ENCODE peak calls at places on chromosomes 13 and 19, in eight cellular contexts. One of them, this sample, is unnamed.

GRCh38 chr13:105346141-105346766 is 1189.2 kb downstream of the EFNB2 start:
- DNase-seq in OCI-LY7: no peak
- DNase-seq in transverse colon: no peak
- DNase-seq in heart right ventricle: no peak
- DNase-seq in pancreas: no peak
- DNase-seq in PC-3: peak
- DNase-seq in cardiac muscle cell: no peak
- DNase-seq in CD8-positive, alpha-beta T cell: no peak
- DNase-seq in this sample: no peak

GRCh38 chr13:44207476-44207875 is 166.1 kb upstream of the SERP2 start:
- DNase-seq in OCI-LY7: no peak
- DNase-seq in transverse colon: no peak
- DNase-seq in heart right ventricle: no peak
- DNase-seq in pancreas: no peak
- DNase-seq in PC-3: peak
- DNase-seq in cardiac muscle cell: no peak
- DNase-seq in CD8-positive, alpha-beta T cell: no peak
- DNase-seq in this sample: no peak

GRCh38 chr13:36031490-36031889 is 99.7 kb downstream of the DCLK1 start:
- DNase-seq in OCI-LY7: no peak
- DNase-seq in transverse colon: no peak
- DNase-seq in heart right ventricle: no peak
- DNase-seq in pancreas: no peak
- DNase-seq in PC-3: no peak
- DNase-seq in cardiac muscle cell: no peak
- DNase-seq in CD8-positive, alpha-beta T cell: no peak
- DNase-seq in this sample: no peak

GRCh38 chr13:76019421-76020044 is 383.4 kb downstream of the LMO7 start:
- DNase-seq in OCI-LY7: peak
- DNase-seq in transverse colon: no peak
- DNase-seq in heart right ventricle: peak
- DNase-seq in pancreas: no peak
- DNase-seq in PC-3: peak
- DNase-seq in cardiac muscle cell: peak
- DNase-seq in CD8-positive, alpha-beta T cell: no peak
- DNase-seq in this sample: peak

GRCh38 chr19:12194827-12195500 is 32.1 kb downstream of the ZNF136 start:
- DNase-seq in OCI-LY7: no peak
- DNase-seq in transverse colon: peak
- DNase-seq in heart right ventricle: peak
- DNase-seq in pancreas: peak
- DNase-seq in PC-3: no peak
- DNase-seq in cardiac muscle cell: no peak
- DNase-seq in CD8-positive, alpha-beta T cell: peak
- DNase-seq in this sample: peak

GRCh38 chr13:113932060-113932459 is 41.8 kb downstream of the C13orf46 start:
- DNase-seq in OCI-LY7: no peak
- DNase-seq in transverse colon: no peak
- DNase-seq in heart right ventricle: no peak
- DNase-seq in pancreas: no peak
- DNase-seq in PC-3: no peak
- DNase-seq in cardiac muscle cell: no peak
- DNase-seq in CD8-positive, alpha-beta T cell: no peak
- DNase-seq in this sample: no peak

GRCh38 chr19:49017666-49018351 is 918 bp upstream of the LHB start:
- DNase-seq in OCI-LY7: peak
- DNase-seq in transverse colon: peak
- DNase-seq in heart right ventricle: peak
- DNase-seq in pancreas: peak
- DNase-seq in PC-3: peak
- DNase-seq in cardiac muscle cell: peak
- DNase-seq in CD8-positive, alpha-beta T cell: peak
- DNase-seq in this sample: peak

GRCh38 chr19:46606019-46606418 is 4.9 kb downstream of the CALM3 start:
- DNase-seq in OCI-LY7: no peak
- DNase-seq in transverse colon: peak
- DNase-seq in heart right ventricle: no peak
- DNase-seq in pancreas: no peak
- DNase-seq in PC-3: no peak
- DNase-seq in cardiac muscle cell: no peak
- DNase-seq in CD8-positive, alpha-beta T cell: no peak
- DNase-seq in this sample: no peak

GRCh38 chr13:110376120-110376519 is 69.0 kb downstream of the COL4A2 start:
- DNase-seq in OCI-LY7: no peak
- DNase-seq in transverse colon: no peak
- DNase-seq in heart right ventricle: no peak
- DNase-seq in pancreas: no peak
- DNase-seq in PC-3: no peak
- DNase-seq in cardiac muscle cell: peak
- DNase-seq in CD8-positive, alpha-beta T cell: no peak
- DNase-seq in this sample: no peak

GRCh38 chr13:48097793-48098192 is 2.9 kb upstream of the MED4 start:
- DNase-seq in OCI-LY7: no peak
- DNase-seq in transverse colon: no peak
- DNase-seq in heart right ventricle: no peak
- DNase-seq in pancreas: no peak
- DNase-seq in PC-3: no peak
- DNase-seq in cardiac muscle cell: no peak
- DNase-seq in CD8-positive, alpha-beta T cell: no peak
- DNase-seq in this sample: no peak

GRCh38 chr13:85508683-85509329 is 290.4 kb downstream of the SLITRK6 start:
- DNase-seq in OCI-LY7: no peak
- DNase-seq in transverse colon: no peak
- DNase-seq in heart right ventricle: no peak
- DNase-seq in pancreas: no peak
- DNase-seq in PC-3: no peak
- DNase-seq in cardiac muscle cell: peak
- DNase-seq in CD8-positive, alpha-beta T cell: no peak
- DNase-seq in this sample: no peak

GRCh38 chr13:101523732-101524131 is 71.3 kb downstream of the ITGBL1 start:
- DNase-seq in OCI-LY7: no peak
- DNase-seq in transverse colon: no peak
- DNase-seq in heart right ventricle: no peak
- DNase-seq in pancreas: no peak
- DNase-seq in PC-3: peak
- DNase-seq in cardiac muscle cell: no peak
- DNase-seq in CD8-positive, alpha-beta T cell: no peak
- DNase-seq in this sample: peak

GRCh38 chr19:23075031-23075733 is 41.6 kb upstream of the ZNF730 start:
- DNase-seq in OCI-LY7: peak
- DNase-seq in transverse colon: peak
- DNase-seq in heart right ventricle: peak
- DNase-seq in pancreas: peak
- DNase-seq in PC-3: peak
- DNase-seq in cardiac muscle cell: peak
- DNase-seq in CD8-positive, alpha-beta T cell: no peak
- DNase-seq in this sample: no peak

GRCh38 chr19:439167-439900 is 21.5 kb downstream of the SHC2 start:
- DNase-seq in OCI-LY7: no peak
- DNase-seq in transverse colon: no peak
- DNase-seq in heart right ventricle: no peak
- DNase-seq in pancreas: no peak
- DNase-seq in PC-3: no peak
- DNase-seq in cardiac muscle cell: no peak
- DNase-seq in CD8-positive, alpha-beta T cell: no peak
- DNase-seq in this sample: no peak

GRCh38 chr19:15280048-15280725 is 47.9 kb upstream of the EPHX3 start:
- DNase-seq in OCI-LY7: no peak
- DNase-seq in transverse colon: no peak
- DNase-seq in heart right ventricle: peak
- DNase-seq in pancreas: no peak
- DNase-seq in PC-3: peak
- DNase-seq in cardiac muscle cell: no peak
- DNase-seq in CD8-positive, alpha-beta T cell: no peak
- DNase-seq in this sample: no peak

DNA sequence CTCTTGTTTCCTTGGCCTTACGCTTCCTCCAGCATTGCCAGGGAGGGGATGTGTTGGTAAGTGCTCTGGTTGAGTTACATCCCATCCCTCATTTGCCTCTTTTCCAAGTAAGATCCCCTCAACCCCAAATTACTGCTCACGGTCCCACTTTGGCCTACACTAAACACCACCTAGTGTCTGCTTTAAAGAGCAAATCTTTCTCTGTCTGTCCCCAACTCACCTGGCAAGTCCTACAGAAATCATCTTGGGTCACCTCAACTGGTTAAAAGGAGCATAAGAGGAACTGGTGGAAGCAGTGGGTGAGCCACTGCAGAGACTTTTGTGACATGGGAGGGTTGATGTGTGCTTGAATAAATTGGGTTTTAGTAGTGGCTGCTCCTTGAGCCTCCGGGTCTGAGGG is 55.2 kb upstream of the SERPINE3 start:
- DNase-seq in OCI-LY7: peak
- DNase-seq in transverse colon: no peak
- DNase-seq in heart right ventricle: no peak
- DNase-seq in pancreas: no peak
- DNase-seq in PC-3: no peak
- DNase-seq in cardiac muscle cell: no peak
- DNase-seq in CD8-positive, alpha-beta T cell: no peak
- DNase-seq in this sample: no peak
- TF ChIP-seq CTCF in OCI-LY7: peak
- TF ChIP-seq CTCF in transverse colon: no peak
- TF ChIP-seq CTCF in heart right ventricle: no peak
- TF ChIP-seq CTCF in pancreas: no peak
- TF ChIP-seq CTCF in PC-3: no peak
- TF ChIP-seq CTCF in cardiac muscle cell: no peak
- TF ChIP-seq CTCF in CD8-positive, alpha-beta T cell: no peak
- TF ChIP-seq CTCF in this sample: no peak

GRCh38 chr19:32532233-32532632 is 48.8 kb upstream of the PDCD5 start:
- DNase-seq in OCI-LY7: no peak
- DNase-seq in transverse colon: no peak
- DNase-seq in heart right ventricle: no peak
- DNase-seq in pancreas: no peak
- DNase-seq in PC-3: no peak
- DNase-seq in cardiac muscle cell: no peak
- DNase-seq in CD8-positive, alpha-beta T cell: no peak
- DNase-seq in this sample: no peak

GRCh38 chr19:32530773-32531172 is 50.2 kb upstream of the PDCD5 start:
- DNase-seq in OCI-LY7: no peak
- DNase-seq in transverse colon: no peak
- DNase-seq in heart right ventricle: no peak
- DNase-seq in pancreas: no peak
- DNase-seq in PC-3: no peak
- DNase-seq in cardiac muscle cell: no peak
- DNase-seq in CD8-positive, alpha-beta T cell: no peak
- DNase-seq in this sample: no peak

GRCh38 chr19:32522967-32523366 is 58.0 kb upstream of the PDCD5 start:
- DNase-seq in OCI-LY7: no peak
- DNase-seq in transverse colon: no peak
- DNase-seq in heart right ventricle: no peak
- DNase-seq in pancreas: no peak
- DNase-seq in PC-3: no peak
- DNase-seq in cardiac muscle cell: no peak
- DNase-seq in CD8-positive, alpha-beta T cell: no peak
- DNase-seq in this sample: no peak

DNA sequence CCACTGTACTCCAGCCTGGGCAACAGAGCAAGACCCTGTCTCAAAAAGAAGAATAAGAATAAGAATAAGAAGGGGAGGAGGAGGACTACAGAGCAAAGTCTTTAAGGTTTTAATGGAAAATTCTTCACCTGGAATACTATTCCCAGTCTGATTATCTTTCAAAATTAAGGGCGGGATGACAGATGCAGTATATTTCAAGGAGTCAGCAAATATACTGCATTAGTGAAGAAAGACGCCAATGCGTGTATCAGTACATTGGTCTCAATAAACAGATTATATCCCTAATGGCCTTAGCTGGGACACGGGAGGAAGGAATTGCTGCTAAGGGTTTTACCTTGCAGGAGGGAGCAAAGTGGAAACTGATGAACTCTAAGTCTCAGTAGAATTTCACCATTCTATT is 54.1 kb upstream of the PDCD5 start:
- DNase-seq in OCI-LY7: no peak
- DNase-seq in transverse colon: no peak
- DNase-seq in heart right ventricle: no peak
- DNase-seq in pancreas: no peak
- DNase-seq in PC-3: no peak
- DNase-seq in cardiac muscle cell: no peak
- DNase-seq in CD8-positive, alpha-beta T cell: no peak
- DNase-seq in this sample: no peak
- H3K27ac ChIP-seq in OCI-LY7: no peak
- H3K27ac ChIP-seq in transverse colon: no peak
- H3K27ac ChIP-seq in heart right ventricle: no peak
- H3K27ac ChIP-seq in pancreas: no peak
- H3K27ac ChIP-seq in PC-3: no peak
- H3K27ac ChIP-seq in cardiac muscle cell: no peak
- H3K27ac ChIP-seq in CD8-positive, alpha-beta T cell: no peak
- H3K27ac ChIP-seq in this sample: no peak

DNA sequence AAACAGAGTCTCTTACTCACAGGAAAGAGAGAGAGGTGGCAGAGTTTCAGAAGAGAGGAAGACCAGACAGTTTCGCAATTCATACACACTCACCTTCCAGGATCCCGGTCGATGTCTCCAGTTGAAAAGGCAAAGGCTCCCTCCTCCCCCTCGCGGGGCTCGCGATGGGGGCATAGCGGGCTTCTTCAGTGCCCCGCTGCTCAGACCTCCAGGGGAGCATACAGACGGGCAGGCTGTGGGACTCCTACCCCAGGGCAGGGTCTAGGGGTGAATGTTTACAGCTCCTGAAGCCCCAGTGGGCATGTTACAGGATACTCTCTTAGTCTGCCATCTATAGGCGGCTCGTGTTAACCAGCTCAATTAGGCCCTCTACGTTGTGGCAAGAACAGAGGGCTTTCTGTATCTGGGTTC is 139.2 kb downstream of the SLITRK5 start:
- DNase-seq in OCI-LY7: peak
- DNase-seq in transverse colon: no peak
- DNase-seq in heart right ventricle: no peak
- DNase-seq in pancreas: no peak
- DNase-seq in PC-3: peak
- DNase-seq in cardiac muscle cell: peak
- DNase-seq in CD8-positive, alpha-beta T cell: no peak
- DNase-seq in this sample: no peak
- TF ChIP-seq CTCF in OCI-LY7: peak
- TF ChIP-seq CTCF in transverse colon: no peak
- TF ChIP-seq CTCF in heart right ventricle: no peak
- TF ChIP-seq CTCF in pancreas: no peak
- TF ChIP-seq CTCF in PC-3: peak
- TF ChIP-seq CTCF in cardiac muscle cell: no peak
- TF ChIP-seq CTCF in CD8-positive, alpha-beta T cell: no peak
- TF ChIP-seq CTCF in this sample: no peak

DNA sequence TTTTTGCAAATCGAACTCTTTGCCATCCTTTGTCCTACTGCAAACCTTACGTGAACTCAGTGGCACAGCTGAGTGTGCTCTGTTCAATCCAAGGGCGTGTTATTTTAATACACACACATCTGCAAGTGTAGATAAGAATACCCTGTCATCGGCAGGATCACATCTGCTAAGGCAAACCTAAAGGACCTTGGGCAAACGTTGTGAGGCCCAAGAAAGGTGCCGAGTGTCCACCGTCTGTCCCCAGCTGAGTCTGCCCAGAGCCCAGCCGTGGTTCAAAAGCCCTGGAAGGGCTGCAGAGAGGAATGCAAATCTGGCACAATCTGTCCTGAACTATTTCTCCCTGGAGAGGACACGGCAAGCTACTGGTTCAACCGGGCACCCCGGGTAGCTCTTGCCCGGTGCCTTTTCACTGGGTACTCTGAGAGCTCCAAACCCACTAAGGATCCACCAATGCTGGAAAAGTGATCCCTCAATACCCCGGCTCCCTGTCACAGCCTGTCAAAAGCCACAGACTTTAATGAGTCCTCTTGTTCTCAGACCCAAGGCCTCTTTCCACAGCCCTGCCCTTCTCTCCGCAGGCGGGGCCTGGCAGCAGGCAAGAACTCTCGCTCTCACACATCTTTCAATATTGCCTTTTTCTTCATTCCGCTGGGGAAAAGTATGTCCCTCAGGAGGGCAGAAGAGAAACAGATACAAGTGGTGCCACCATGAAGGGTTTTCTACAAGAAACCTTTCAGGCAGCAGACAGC is 17.0 kb downstream of the SLC7A1 start:
- DNase-seq in OCI-LY7: no peak
- DNase-seq in transverse colon: no peak
- DNase-seq in heart right ventricle: no peak
- DNase-seq in pancreas: no peak
- DNase-seq in PC-3: no peak
- DNase-seq in cardiac muscle cell: no peak
- DNase-seq in CD8-positive, alpha-beta T cell: no peak
- DNase-seq in this sample: no peak
- H3K27ac ChIP-seq in OCI-LY7: no peak
- H3K27ac ChIP-seq in transverse colon: no peak
- H3K27ac ChIP-seq in heart right ventricle: no peak
- H3K27ac ChIP-seq in pancreas: no peak
- H3K27ac ChIP-seq in PC-3: no peak
- H3K27ac ChIP-seq in cardiac muscle cell: peak
- H3K27ac ChIP-seq in CD8-positive, alpha-beta T cell: no peak
- H3K27ac ChIP-seq in this sample: no peak